ENCODE peak calls at places on chromosome 1, in five cellular contexts. Q is sigmoid colon, Z is tibial nerve, X is HCT116, W is stomach. D is an unnamed sample. For H3K36me3 and H3K4me1, the result is how much of the 10 kb centered on the place peaks cover.

GRCh38 chr1:62082456-62083363 is 111.9 kb upstream of the L1TD1 start:
- DNase-seq in Q (no peak), Z (peak), X (no peak), W (peak), D (no peak)

GRCh38 chr1:208466054-208466590 is 221.9 kb upstream of the PLXNA2 start:
- DNase-seq in Q (no peak), Z (no peak), X (no peak), W (no peak), D (no peak)

GRCh38 chr1:156608981-156609380 is 7.7 kb upstream of the GPATCH4 start:
- DNase-seq in Q (no peak), Z (no peak), X (no peak), W (peak), D (no peak)

GRCh38 chr1:168180148-168180524 is 1.4 kb downstream of the TIPRL start:
- DNase-seq in Q (no peak), Z (no peak), X (no peak), W (no peak), D (no peak)

GRCh38 chr1:184025242-184025675 is 12.3 kb downstream of the COLGALT2 start:
- DNase-seq in Q (peak), Z (no peak), X (no peak), W (peak), D (no peak)

GRCh38 chr1:177256153-177256814 is 85.5 kb downstream of the BRINP2 start:
- DNase-seq in Q (peak), Z (peak), X (no peak), W (peak), D (peak)

GRCh38 chr1:240312872-240313271 is 221.2 kb downstream of the FMN2 start:
- DNase-seq in Q (no peak), Z (no peak), X (no peak), W (no peak), D (no peak)

GRCh38 chr1:244383278-244383884 is 68.3 kb downstream of the ADSS2 start:
- DNase-seq in Q (no peak), Z (no peak), X (no peak), W (no peak), D (no peak)

GRCh38 chr1:3250624-3251023 is 181.6 kb downstream of the PRDM16 start:
- DNase-seq in Q (no peak), Z (no peak), X (no peak), W (no peak), D (no peak)

GRCh38 chr1:230149751-230150584 is 82.9 kb downstream of the GALNT2 start:
- DNase-seq in Q (no peak), Z (no peak), X (no peak), W (no peak), D (no peak)

GRCh38 chr1:170959385-170959784 is 24.1 kb downstream of the MROH9 start:
- DNase-seq in Q (no peak), Z (no peak), X (no peak), W (no peak), D (no peak)

GRCh38 chr1:15412843-15413242 is 3.2 kb downstream of the EFHD2 start:
- DNase-seq in Q (no peak), Z (no peak), X (no peak), W (peak), D (no peak)

GRCh38 chr1:155251566-155251965 is 3.7 kb downstream of the ENTREP3 start:
- DNase-seq in Q (no peak), Z (no peak), X (no peak), W (no peak), D (no peak)

GRCh38 chr1:12386130-12386529 is 156.3 kb downstream of the VPS13D start:
- DNase-seq in Q (no peak), Z (no peak), X (no peak), W (no peak), D (no peak)

GRCh38 chr1:208106218-208106617 is 138.0 kb downstream of the PLXNA2 start:
- DNase-seq in Q (no peak), Z (no peak), X (no peak), W (no peak), D (no peak)

GRCh38 chr1:233113009-233113712 is 162.8 kb downstream of the NTPCR start:
- DNase-seq in Q (peak), Z (peak), X (peak), W (peak), D (peak)

GRCh38 chr1:110524311-110525249 is 5.6 kb upstream of the KCNA10 start:
- DNase-seq in Q (no peak), Z (no peak), X (peak), W (peak), D (no peak)

GRCh38 chr1:162471290-162471853 is 26.2 kb upstream of the UHMK1 start:
- DNase-seq in Q (no peak), Z (no peak), X (no peak), W (no peak), D (no peak)

GRCh38 chr1:221718391-221719277 is 23.3 kb downstream of the DUSP10 start:
- DNase-seq in Q (no peak), Z (no peak), X (no peak), W (no peak), D (no peak)

GRCh38 chr1:201014816-201015200 is 8.7 kb downstream of the KIF21B start:
- DNase-seq in Q (no peak), Z (no peak), X (no peak), W (no peak), D (no peak)

GRCh38 chr1:192914092-192914491 is 105.3 kb downstream of the RGS2 start:
- DNase-seq in Q (no peak), Z (no peak), X (no peak), W (no peak), D (no peak)

DNA sequence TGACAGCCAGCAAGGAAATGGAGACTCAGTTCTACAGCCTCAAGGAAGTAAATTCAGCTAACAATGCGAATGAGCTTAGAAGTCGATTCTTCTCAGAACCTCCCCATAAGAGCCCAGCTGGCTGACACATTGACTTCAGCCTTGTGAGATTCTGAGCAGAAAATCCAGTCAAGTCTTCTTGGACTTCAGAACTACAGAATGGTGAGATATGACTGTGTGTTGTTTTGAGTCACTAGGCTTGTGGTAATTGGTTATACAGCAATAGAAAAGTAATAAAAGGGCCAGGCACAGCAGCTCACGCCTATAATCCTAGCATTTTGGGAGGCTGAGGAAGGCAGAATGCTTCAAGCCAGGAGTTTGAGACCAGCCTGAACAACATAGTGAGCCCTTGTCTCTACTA is 161.8 kb upstream of the IVNS1ABP start:
- DNase-seq in Q (no peak), Z (no peak), X (no peak), W (no peak), D (no peak)
- TF ChIP-seq POLR2A in Q (no peak), Z (no peak), X (no peak), W (no peak), D (no peak)

GRCh38 chr1:93108335-93108734 is 29.3 kb downstream of the MTF2 start:
- DNase-seq in Q (no peak), Z (no peak), X (no peak), W (no peak), D (no peak)
- H3K36me3 ChIP-seq in Q (under half), Z (under half), X (under half), W (under half), D (under half)

GRCh38 chr1:226675720-226676357 is 63.2 kb downstream of the ITPKB start:
- DNase-seq in Q (peak), Z (no peak), X (no peak), W (no peak), D (no peak)
- H3K4me1 ChIP-seq in Q (half or more), Z (under half), X (under half), W (half or more), D (under half)

GRCh38 chr1:6784560-6785317 is 515 bp upstream of the CAMTA1 start:
- DNase-seq in Q (peak), Z (peak), X (peak), W (peak), D (peak)

GRCh38 chr1:6785318-6785712 is at the start of gene CAMTA1:
- DNase-seq in Q (no peak), Z (no peak), X (no peak), W (no peak), D (no peak)

GRCh38 chr1:6783221-6783620 is 2.0 kb upstream of the CAMTA1 start:
- DNase-seq in Q (no peak), Z (no peak), X (no peak), W (no peak), D (no peak)

GRCh38 chr1:6785721-6786505 is 659 bp downstream of the CAMTA1 start:
- DNase-seq in Q (peak), Z (no peak), X (no peak), W (peak), D (peak)

DNA sequence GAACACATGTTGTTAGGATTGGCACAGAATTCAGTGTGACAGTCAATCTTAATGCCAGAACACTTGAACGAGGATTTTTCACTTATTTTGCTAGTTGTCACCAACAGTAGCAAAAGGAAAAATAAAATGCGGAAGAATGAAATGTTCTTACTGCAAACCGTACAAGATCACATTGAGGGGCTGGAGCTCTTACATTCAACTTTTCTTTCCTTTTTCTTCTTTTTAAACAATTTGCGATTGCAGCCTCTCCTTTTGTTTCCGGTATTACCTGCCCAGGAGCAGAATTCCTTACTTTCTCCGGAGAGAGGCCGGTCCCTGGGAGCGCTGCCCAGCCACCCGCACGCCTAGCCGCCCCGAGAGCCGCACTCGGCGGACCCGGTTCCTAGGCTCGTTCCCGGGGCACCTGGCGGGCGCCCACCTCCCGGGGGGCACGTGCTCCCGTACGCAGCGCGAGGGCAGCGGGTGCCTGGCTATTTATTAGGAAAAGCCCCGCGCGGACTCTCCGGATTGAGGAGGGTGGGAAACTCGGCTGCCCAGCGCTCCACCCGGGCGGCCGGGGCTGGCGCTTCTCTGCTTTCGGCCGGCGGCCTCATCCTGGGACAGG is 1.2 kb upstream of the CAMTA1 start:
- DNase-seq in Q (no peak), Z (no peak), X (no peak), W (no peak), D (no peak)
- TF ChIP-seq POLR2A in Q (peak), Z (peak), X (no peak), W (no peak), D (peak)

DNA sequence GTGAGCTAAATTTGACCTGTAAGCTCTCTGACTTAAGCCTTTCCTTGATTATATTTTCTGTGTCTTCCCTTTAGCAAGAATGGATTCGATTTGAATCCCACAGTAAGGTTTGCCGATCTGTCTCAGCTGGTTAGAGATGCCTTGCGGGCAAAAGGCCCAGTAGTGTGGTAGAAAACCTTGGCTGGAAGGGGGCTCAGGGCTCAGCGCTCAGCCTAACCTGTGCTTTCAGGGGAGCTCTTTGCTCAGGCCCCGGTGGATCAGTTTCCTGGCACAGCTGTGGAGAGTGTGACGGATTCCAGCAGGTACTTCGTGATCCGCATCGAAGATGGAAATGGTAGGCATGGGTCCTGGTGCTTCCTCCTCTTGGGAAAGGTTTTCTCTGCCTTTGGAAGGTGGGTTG is 7.1 kb downstream of the NECAP2 start:
- DNase-seq in Q (no peak), Z (no peak), X (no peak), W (no peak), D (no peak)
- H3K36me3 ChIP-seq in Q (half or more), Z (under half), X (under half), W (half or more), D (half or more)